ENCODE peak calls at places on chromosomes 6 and 20, in seven cellular contexts. X is OCI-LY7, R is astrocyte of the spinal cord, Z is BJ, S is pancreas, W is AG10803, A is neuronal stem cell. T is an unnamed sample.

GRCh38 chr20:7171911-7172310 is 404.4 kb downstream of the BMP2 start:
- DNase-seq in X (no peak), R (peak), Z (no peak), S (no peak), W (peak), A (no peak), T (no peak)

GRCh38 chr6:6712258-6712978 is 123.9 kb downstream of the LY86 start:
- DNase-seq in X (no peak), R (peak), Z (no peak), S (peak), W (peak), A (no peak), T (no peak)

GRCh38 chr20:32977281-32978008 is 26.8 kb downstream of the SUN5 start:
- DNase-seq in X (no peak), R (no peak), Z (no peak), S (no peak), W (no peak), A (no peak), T (no peak)

GRCh38 chr20:11847827-11848226 is 69.9 kb upstream of the BTBD3 start:
- DNase-seq in X (no peak), R (no peak), Z (no peak), S (no peak), W (no peak), A (no peak), T (no peak)

GRCh38 chr20:48350291-48350988 is 477.4 kb downstream of the PREX1 start:
- DNase-seq in X (no peak), R (no peak), Z (no peak), S (no peak), W (no peak), A (no peak), T (no peak)

GRCh38 chr6:144158133-144158532 is 7.8 kb downstream of the STX11 start:
- DNase-seq in X (no peak), R (peak), Z (peak), S (no peak), W (peak), A (no peak), T (no peak)

GRCh38 chr6:53654745-53655240 is 10.8 kb downstream of the KLHL31 start:
- DNase-seq in X (no peak), R (peak), Z (no peak), S (no peak), W (no peak), A (no peak), T (no peak)

GRCh38 chr6:73985891-73986290 is 289.9 kb downstream of the CD109 start:
- DNase-seq in X (no peak), R (no peak), Z (peak), S (no peak), W (peak), A (no peak), T (peak)

GRCh38 chr6:35647400-35647799 is 41.3 kb downstream of the FKBP5 start:
- DNase-seq in X (no peak), R (no peak), Z (no peak), S (no peak), W (no peak), A (no peak), T (no peak)

GRCh38 chr6:167906899-167907298 is 80.2 kb downstream of the AFDN start:
- DNase-seq in X (no peak), R (peak), Z (no peak), S (no peak), W (no peak), A (no peak), T (no peak)

GRCh38 chr6:107811591-107812218 is 12.4 kb downstream of the SCML4 start:
- DNase-seq in X (no peak), R (no peak), Z (no peak), S (no peak), W (peak), A (no peak), T (no peak)

GRCh38 chr6:116783852-116784251 is 18.3 kb upstream of the FAM162B start:
- DNase-seq in X (no peak), R (peak), Z (no peak), S (no peak), W (no peak), A (no peak), T (no peak)

GRCh38 chr6:34246563-34247391 is 2.0 kb downstream of the SMIM29 start:
- DNase-seq in X (peak), R (peak), Z (no peak), S (peak), W (no peak), A (no peak), T (no peak)

GRCh38 chr6:34243131-34243771 is 5.6 kb downstream of the SMIM29 start:
- DNase-seq in X (no peak), R (peak), Z (no peak), S (peak), W (no peak), A (no peak), T (no peak)

GRCh38 chr6:34246249-34246562 is 2.6 kb downstream of the SMIM29 start:
- DNase-seq in X (no peak), R (no peak), Z (no peak), S (no peak), W (no peak), A (no peak), T (peak)

GRCh38 chr6:34242252-34243130 is 5.8 kb downstream of the HMGA1 start:
- DNase-seq in X (no peak), R (peak), Z (no peak), S (peak), W (no peak), A (no peak), T (no peak)

DNA sequence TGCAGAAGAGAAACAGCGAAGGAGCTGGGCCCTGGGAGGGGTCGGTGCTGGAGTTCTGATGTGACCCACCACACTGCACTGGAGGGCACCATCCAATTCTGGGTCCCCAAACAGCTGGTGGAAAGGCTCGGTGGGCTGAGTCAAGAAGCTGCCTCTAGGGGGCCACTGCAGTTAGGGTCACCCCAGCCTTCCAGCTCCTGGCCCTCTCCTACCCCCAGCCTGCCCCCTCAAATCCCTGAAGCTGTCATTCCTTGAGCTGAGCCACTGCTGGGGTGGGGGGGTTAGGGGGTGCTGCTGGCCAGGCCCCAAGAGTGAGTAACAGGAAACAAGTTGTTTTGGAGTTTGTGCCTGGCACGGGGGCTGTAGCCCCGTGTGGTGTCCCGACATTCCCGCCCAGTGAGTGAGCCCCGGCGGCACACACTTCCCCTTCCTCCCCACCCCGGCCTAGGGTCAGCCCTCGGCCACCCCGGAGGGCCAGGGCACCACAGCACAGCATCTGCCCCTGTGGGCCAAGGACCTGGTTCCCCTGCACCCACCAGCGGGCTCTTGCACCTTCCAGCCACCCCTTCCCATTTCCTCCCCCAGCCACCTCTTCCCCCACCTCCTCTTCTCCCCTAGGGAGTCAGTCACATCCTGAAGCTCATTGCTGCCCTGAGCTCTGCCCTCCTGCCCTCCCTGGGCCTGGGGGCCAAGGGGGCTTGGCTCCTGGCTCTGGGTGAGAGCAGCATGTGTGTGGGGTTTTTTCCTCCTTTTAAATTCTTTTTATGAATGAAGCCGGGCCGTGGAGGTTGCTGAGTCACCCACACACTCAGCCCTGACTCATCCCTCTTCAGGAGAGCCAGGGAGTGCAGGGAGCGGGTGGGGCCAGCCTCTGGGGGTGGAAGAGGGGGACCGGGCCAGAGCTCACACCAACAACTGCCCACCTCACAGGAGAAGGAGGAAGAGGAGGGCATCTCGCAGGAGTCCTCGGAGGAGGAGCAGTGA is 4.6 kb downstream of the SMIM29 start:
- DNase-seq in X (peak), R (peak), Z (peak), S (peak), W (peak), A (no peak), T (peak)
- H3K4me3 ChIP-seq in X (no peak), R (no peak), Z (no peak), S (no peak), W (peak), A (no peak), T (peak)

GRCh38 chr20:14336667-14337066 is 745 bp downstream of the FLRT3 start:
- DNase-seq in X (no peak), R (no peak), Z (no peak), S (no peak), W (no peak), A (no peak), T (no peak)
- H3K4me3 ChIP-seq in X (no peak), R (peak), Z (peak), S (peak), W (peak), A (peak), T (peak)

GRCh38 chr6:134171517-134171916 is 119.1 kb upstream of the SLC2A12 start:
- DNase-seq in X (no peak), R (peak), Z (no peak), S (no peak), W (peak), A (no peak), T (no peak)
- H3K4me3 ChIP-seq in X (no peak), R (peak), Z (peak), S (peak), W (peak), A (no peak), T (peak)

DNA sequence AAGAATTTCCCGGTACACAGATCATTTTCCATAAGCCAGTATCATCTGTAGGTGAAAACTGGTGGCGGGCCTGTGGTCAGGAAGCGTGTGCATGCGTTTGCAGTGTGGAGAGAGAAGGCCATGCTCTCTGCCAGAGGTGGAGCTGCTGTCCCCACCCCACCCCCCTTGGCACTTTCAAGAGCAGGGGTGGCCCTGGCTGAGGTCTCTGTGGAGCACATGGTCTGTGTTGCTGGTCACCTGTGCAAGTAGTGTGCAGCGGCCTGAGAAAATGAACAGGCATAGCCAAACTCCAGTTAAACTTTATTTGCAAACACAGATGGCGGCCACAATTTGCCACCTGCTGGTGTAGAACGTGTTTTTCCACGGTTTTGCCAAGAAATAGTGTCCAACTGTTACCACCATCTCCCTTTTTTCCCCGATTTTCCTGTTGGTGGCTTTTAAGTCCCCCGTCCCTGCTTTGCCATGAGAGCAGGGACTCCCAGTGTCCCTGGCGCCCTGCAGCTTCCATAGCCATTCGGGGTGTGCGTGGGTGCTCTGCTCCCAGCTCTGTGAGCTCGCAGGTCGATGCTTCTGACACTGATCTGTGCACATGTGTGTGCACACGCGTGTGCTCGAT is 2.5 kb downstream of the ADRM1 start:
- DNase-seq in X (no peak), R (no peak), Z (no peak), S (no peak), W (no peak), A (no peak), T (no peak)
- H3K4me3 ChIP-seq in X (peak), R (peak), Z (no peak), S (peak), W (no peak), A (peak), T (peak)

GRCh38 chr20:62409935-62410741 is 3.1 kb upstream of the CABLES2 start:
- DNase-seq in X (peak), R (peak), Z (no peak), S (peak), W (peak), A (peak), T (no peak)
- H3K4me3 ChIP-seq in X (no peak), R (no peak), Z (no peak), S (peak), W (no peak), A (no peak), T (no peak)